ENCODE peak calls at places on chromosomes 5 and 9, in four cellular contexts. E, R, C and Z are unnamed samples.

GRCh38 chr5:172051643-172052362 is 45.4 kb upstream of the FBXW11 start:
- DNase-seq in E (no peak), R (no peak), C (no peak), Z (no peak)

GRCh38 chr9:132813115-132813784 is 64.8 kb downstream of the AK8 start:
- DNase-seq in E (no peak), R (no peak), C (no peak), Z (no peak)

GRCh38 chr5:124057815-124058231 is 545.8 kb downstream of the CSNK1G3 start:
- DNase-seq in E (no peak), R (no peak), C (no peak), Z (no peak)

GRCh38 chr5:22855824-22856223 is 2.7 kb upstream of the CDH12 start:
- DNase-seq in E (no peak), R (no peak), C (no peak), Z (no peak)

GRCh38 chr5:139393497-139394122 is 1.3 kb downstream of the PROB1 start:
- DNase-seq in E (no peak), R (no peak), C (no peak), Z (no peak)

GRCh38 chr9:130890869-130891698 is 5.5 kb downstream of the QRFP start:
- DNase-seq in E (no peak), R (no peak), C (no peak), Z (no peak)

GRCh38 chr5:168480601-168481000 is 5.7 kb upstream of the RARS1 start:
- DNase-seq in E (no peak), R (no peak), C (no peak), Z (no peak)

GRCh38 chr5:156543348-156543747 is 216.4 kb downstream of the SGCD start:
- DNase-seq in E (no peak), R (no peak), C (no peak), Z (no peak)

GRCh38 chr5:143646961-143647360 is 165.0 kb upstream of the HMHB1 start:
- DNase-seq in E (no peak), R (no peak), C (no peak), Z (no peak)

GRCh38 chr5:37565067-37565670 is 186.1 kb downstream of the WDR70 start:
- DNase-seq in E (no peak), R (no peak), C (no peak), Z (no peak)

GRCh38 chr9:123712399-123712798 is 217.5 kb downstream of the DENND1A start:
- DNase-seq in E (no peak), R (no peak), C (no peak), Z (no peak)

GRCh38 chr5:54766748-54767147 is 218.6 kb downstream of the ESM1 start:
- DNase-seq in E (no peak), R (no peak), C (no peak), Z (no peak)

GRCh38 chr5:172658869-172659513 is 17.9 kb downstream of the NEURL1B start:
- DNase-seq in E (no peak), R (no peak), C (no peak), Z (no peak)

GRCh38 chr9:12777149-12778010 is 2.6 kb downstream of the LURAP1L start:
- DNase-seq in E (no peak), R (no peak), C (no peak), Z (no peak)

GRCh38 chr5:131877873-131878272 is 67.6 kb downstream of the MEIKIN start:
- DNase-seq in E (no peak), R (no peak), C (no peak), Z (no peak)

GRCh38 chr5:134460551-134460950 is 48.9 kb upstream of the CDKN2AIPNL start:
- DNase-seq in E (no peak), R (no peak), C (no peak), Z (no peak)

GRCh38 chr5:82396871-82397514 is 118.8 kb upstream of the RPS23 start:
- DNase-seq in E (no peak), R (no peak), C (no peak), Z (no peak)

GRCh38 chr9:95461448-95462381 is 55.1 kb downstream of the PTCH1 start:
- DNase-seq in E (no peak), R (no peak), C (no peak), Z (no peak)

GRCh38 chr9:126791406-126792230 is 13.2 kb upstream of the ZBTB43 start:
- DNase-seq in E (no peak), R (no peak), C (no peak), Z (no peak)

GRCh38 chr9:33263936-33264472 is 504 bp downstream of the BAG1 start:
- DNase-seq in E (no peak), R (peak; percentile 16), C (peak; percentile 43), Z (peak; percentile 32)

GRCh38 chr9:128098936-128099931 is 28.3 kb downstream of the PTGES2 start:
- DNase-seq in E (no peak), R (no peak), C (no peak), Z (no peak)

GRCh38 chr5:73446631-73447233 is 1.8 kb downstream of the FOXD1 start:
- DNase-seq in E (no peak), R (no peak), C (no peak), Z (no peak)

GRCh38 chr9:130301483-130302286 is 36.1 kb downstream of the HMCN2 start:
- DNase-seq in E (no peak), R (no peak), C (no peak), Z (no peak)

GRCh38 chr5:80185095-80185494 is 70.8 kb downstream of the SERINC5 start:
- DNase-seq in E (no peak), R (no peak), C (no peak), Z (no peak)

GRCh38 chr5:123830575-123830974 is 318.6 kb downstream of the CSNK1G3 start:
- DNase-seq in E (no peak), R (no peak), C (no peak), Z (no peak)

GRCh38 chr9:69307446-69308216 is 17.4 kb upstream of the ENTREP1 start:
- DNase-seq in E (no peak), R (no peak), C (no peak), Z (no peak)

GRCh38 chr9:12737871-12738270 is 36.9 kb upstream of the LURAP1L start:
- DNase-seq in E (no peak), R (no peak), C (no peak), Z (no peak)

GRCh38 chr9:68966496-68966944 is 47.4 kb downstream of the PRKACG start:
- DNase-seq in E (no peak), R (no peak), C (no peak), Z (no peak)

GRCh38 chr5:145341842-145342241 is 493.3 kb downstream of the PRELID2 start:
- DNase-seq in E (no peak), R (no peak), C (no peak), Z (no peak)

GRCh38 chr5:95620030-95620869 is at the start of gene GPR150:
- DNase-seq in E (peak; percentile 58), R (peak; percentile 49), C (peak; percentile 66), Z (peak; percentile 56)

GRCh38 chr5:147688965-147689364 is 93.6 kb downstream of the JAKMIP2 start:
- DNase-seq in E (no peak), R (no peak), C (no peak), Z (no peak)

GRCh38 chr9:130665431-130666392 is 1.3 kb downstream of the PRDM12 start:
- DNase-seq in E (no peak), R (no peak), C (no peak), Z (no peak)

GRCh38 chr9:127132921-127133647 is 10.6 kb upstream of the ANGPTL2 start:
- DNase-seq in E (no peak), R (no peak), C (no peak), Z (no peak)

GRCh38 chr9:128168731-128169308 is 8.8 kb downstream of the BBLN start:
- DNase-seq in E (no peak), R (no peak), C (no peak), Z (no peak)

GRCh38 chr9:33024126-33024965 is 727 bp upstream of the DNAJA1 start:
- DNase-seq in E (no peak), R (no peak), C (no peak), Z (no peak)

GRCh38 chr9:100919526-100919925 is 109.0 kb upstream of the PLPPR1 start:
- DNase-seq in E (no peak), R (no peak), C (no peak), Z (no peak)